ENCODE peak calls at places on chromosomes 3 and 15, in five cellular contexts. Y, W, D, U and A are unnamed samples.

GRCh38 chr15:77370580-77370979 is 49.3 kb downstream of the PEAK1 start:
- DNase-seq in D (no peak), Y (no peak), W (no peak), U (no peak), A (no peak)

GRCh38 chr15:69992326-69992725 is 105.4 kb downstream of the TLE3 start:
- DNase-seq in W (no peak), D (no peak), U (no peak), Y (no peak), A (peak)

GRCh38 chr3:100400424-100400781 is 486 bp downstream of the TOMM70 start:
- DNase-seq in Y (peak), D (no peak), W (peak), U (no peak), A (no peak)

GRCh38 chr3:103126111-103126510 is 691.3 kb downstream of the ZPLD1 start:
- DNase-seq in D (no peak), W (no peak), U (no peak), Y (no peak), A (no peak)

GRCh38 chr3:101061312-101061711 is 68.1 kb upstream of the ABI3BP start:
- DNase-seq in Y (no peak), U (no peak), D (no peak), W (no peak), A (no peak)

GRCh38 chr15:90306560-90306959 is 41.1 kb downstream of the NGRN start:
- DNase-seq in U (no peak), W (no peak), D (peak), Y (no peak), A (no peak)

GRCh38 chr15:31740203-31740602 is 290.1 kb upstream of the CHRNA7 start:
- DNase-seq in Y (no peak), W (no peak), U (no peak), D (no peak), A (no peak)

GRCh38 chr15:35736150-35736549 is 190.2 kb upstream of the DPH6 start:
- DNase-seq in Y (no peak), U (no peak), W (no peak), D (no peak), A (no peak)

GRCh38 chr3:194574639-194575483 is 58.4 kb downstream of the TMEM44 start:
- DNase-seq in Y (no peak), W (no peak), D (no peak), U (peak), A (peak)

GRCh38 chr3:25478964-25479726 is 51.1 kb downstream of the RARB start:
- DNase-seq in D (no peak), W (no peak), Y (no peak), U (no peak), A (no peak)

GRCh38 chr3:48410205-48411040 is 19.5 kb downstream of the PLXNB1 start:
- DNase-seq in W (no peak), U (no peak), Y (no peak), D (no peak), A (peak)

GRCh38 chr15:38389924-38390542 is 63.9 kb upstream of the FAM98B start:
- DNase-seq in U (peak), W (peak), D (peak), Y (peak), A (no peak)

GRCh38 chr3:195394024-195394423 is 48.8 kb downstream of the ACAP2 start:
- DNase-seq in Y (no peak), U (no peak), D (no peak), W (no peak), A (no peak)

GRCh38 chr15:26702381-26702780 is 70.5 kb downstream of the GABRB3 start:
- DNase-seq in W (no peak), U (no peak), Y (no peak), D (no peak), A (no peak)

GRCh38 chr15:39312984-39313383 is 267.9 kb upstream of the THBS1 start:
- DNase-seq in Y (no peak), D (no peak), U (no peak), W (no peak), A (no peak)

GRCh38 chr3:16249336-16249735 is 15.4 kb downstream of the DPH3 start:
- DNase-seq in Y (no peak), U (no peak), W (no peak), D (no peak), A (no peak)

GRCh38 chr3:170584585-170585007 is 1.3 kb downstream of the SLC7A14 start:
- DNase-seq in Y (peak), U (peak), W (no peak), D (peak), A (peak)

GRCh38 chr15:71634820-71635219 is 175.5 kb upstream of the NR2E3 start:
- DNase-seq in Y (no peak), W (no peak), U (no peak), D (no peak), A (no peak)

GRCh38 chr3:14634763-14635400 is 16.7 kb upstream of the CCDC174 start:
- DNase-seq in W (no peak), Y (no peak), D (no peak), U (no peak), A (no peak)

GRCh38 chr15:98917417-98917816 is 90.2 kb downstream of the PGPEP1L start:
- DNase-seq in D (no peak), Y (no peak), U (no peak), W (no peak), A (no peak)

GRCh38 chr3:35500641-35501353 is 138.5 kb upstream of the ARPP21 start:
- DNase-seq in U (no peak), D (no peak), W (no peak), Y (no peak), A (no peak)

GRCh38 chr15:80160570-80161156 is 7.9 kb downstream of the FAH start:
- DNase-seq in U (peak), W (no peak), D (peak), Y (no peak), A (no peak)

GRCh38 chr3:148600902-148601765 is 96.6 kb upstream of the AGTR1 start:
- DNase-seq in D (no peak), U (no peak), W (no peak), Y (no peak), A (no peak)

GRCh38 chr15:57375827-57376694 is at the start of gene CGNL1:
- DNase-seq in Y (peak), D (no peak), U (peak), W (no peak), A (peak)

GRCh38 chr3:97942801-97943546 is 29.3 kb downstream of the RIOX2 start:
- DNase-seq in W (no peak), U (no peak), D (no peak), Y (no peak), A (no peak)

GRCh38 chr3:170494766-170495165 is 76.1 kb downstream of the CLDN11 start:
- DNase-seq in W (no peak), Y (no peak), U (no peak), D (no peak), A (no peak)